ENCODE peak calls at places on chromosome 19, in five cellular contexts. S is mucosa of descending colon, T is cardiac fibroblast, X is kidney epithelial cell, L is AG04450. Q is an unnamed sample.

GRCh38 chr19:37990362-37990761 is 83.4 kb downstream of the SIPA1L3 start:
- DNase-seq in S (no peak), L (no peak), T (no peak), X (no peak), Q (no peak)

GRCh38 chr19:29269641-29270040 is 56.7 kb upstream of the UQCRFS1 start:
- DNase-seq in X (no peak), S (no peak), L (no peak), T (no peak), Q (no peak)

GRCh38 chr19:38274734-38275133 is 10.4 kb downstream of the SPINT2 start:
- DNase-seq in T (no peak), X (no peak), S (peak; percentile 64), L (no peak), Q (no peak)

GRCh38 chr19:41192574-41193419 is at the start of gene CYP2S1:
- DNase-seq in T (no peak), X (no peak), L (no peak), S (peak; percentile 82), Q (no peak)

GRCh38 chr19:4624733-4625362 is 14.5 kb upstream of the TNFAIP8L1 start:
- DNase-seq in S (no peak), L (no peak), T (peak; percentile 40), X (no peak), Q (no peak)

GRCh38 chr19:17865364-17866311 is 5.9 kb downstream of the RPL18A start:
- DNase-seq in L (no peak), S (peak; percentile 87), X (no peak), T (no peak), Q (no peak)

GRCh38 chr19:20078696-20079095 is 896 bp downstream of the ZNF90 start:
- DNase-seq in T (peak; percentile 19), X (no peak), L (no peak), S (peak; percentile 14), Q (peak; percentile 67)

GRCh38 chr19:30132312-30133075 is 190.5 kb downstream of the URI1 start:
- DNase-seq in X (no peak), T (no peak), L (no peak), S (no peak), Q (no peak)

GRCh38 chr19:15087182-15087581 is 5.2 kb downstream of the OR1I1 start:
- DNase-seq in S (no peak), L (no peak), T (no peak), X (no peak), Q (no peak)

GRCh38 chr19:53655042-53655665 is 23.4 kb downstream of the DPRX start:
- DNase-seq in L (no peak), T (no peak), S (no peak), X (no peak), Q (no peak)

GRCh38 chr19:39405930-39406655 is 554 bp upstream of the ZFP36 start:
- DNase-seq in L (no peak), T (no peak), X (no peak), S (peak; percentile 87), Q (no peak)

GRCh38 chr19:4660181-4660791 is 9.9 kb downstream of the MYDGF start:
- DNase-seq in X (no peak), T (peak; percentile 26), S (peak; percentile 40), L (no peak), Q (no peak)

GRCh38 chr19:28710278-28710677 is 502.7 kb downstream of the UQCRFS1 start:
- DNase-seq in S (peak; percentile 6), X (peak; percentile 25), T (peak; percentile 77), L (peak; percentile 20), Q (peak; percentile 44)

GRCh38 chr19:47407417-47407774 is 11.9 kb downstream of the MEIS3 start:
- DNase-seq in T (no peak), S (no peak), L (no peak), X (no peak), Q (no peak)

GRCh38 chr19:11737964-11738745 is 591 bp downstream of the ZNF823 start:
- DNase-seq in L (no peak), S (peak; percentile 86), T (peak; percentile 24), X (no peak), Q (peak; percentile 19)

GRCh38 chr19:11781295-11782057 is 14.7 kb downstream of the ZNF441 start:
- DNase-seq in T (peak; percentile 5), L (no peak), S (no peak), X (no peak), Q (no peak)

GRCh38 chr19:7130043-7130442 is 60.5 kb downstream of the ZNF557 start:
- DNase-seq in T (no peak), X (no peak), L (no peak), S (no peak), Q (no peak)
- TF ChIP-seq CTCF in T (no peak), X (no peak), L (no peak), S (no peak), Q (no peak)

GRCh38 chr19:49799798-49800376 is 13.2 kb downstream of the FUZ start:
- DNase-seq in X (no peak), T (no peak), L (no peak), S (no peak), Q (no peak)
- TF ChIP-seq CTCF in X (peak; percentile 23), T (no peak), L (no peak), S (no peak), Q (no peak)

DNA sequence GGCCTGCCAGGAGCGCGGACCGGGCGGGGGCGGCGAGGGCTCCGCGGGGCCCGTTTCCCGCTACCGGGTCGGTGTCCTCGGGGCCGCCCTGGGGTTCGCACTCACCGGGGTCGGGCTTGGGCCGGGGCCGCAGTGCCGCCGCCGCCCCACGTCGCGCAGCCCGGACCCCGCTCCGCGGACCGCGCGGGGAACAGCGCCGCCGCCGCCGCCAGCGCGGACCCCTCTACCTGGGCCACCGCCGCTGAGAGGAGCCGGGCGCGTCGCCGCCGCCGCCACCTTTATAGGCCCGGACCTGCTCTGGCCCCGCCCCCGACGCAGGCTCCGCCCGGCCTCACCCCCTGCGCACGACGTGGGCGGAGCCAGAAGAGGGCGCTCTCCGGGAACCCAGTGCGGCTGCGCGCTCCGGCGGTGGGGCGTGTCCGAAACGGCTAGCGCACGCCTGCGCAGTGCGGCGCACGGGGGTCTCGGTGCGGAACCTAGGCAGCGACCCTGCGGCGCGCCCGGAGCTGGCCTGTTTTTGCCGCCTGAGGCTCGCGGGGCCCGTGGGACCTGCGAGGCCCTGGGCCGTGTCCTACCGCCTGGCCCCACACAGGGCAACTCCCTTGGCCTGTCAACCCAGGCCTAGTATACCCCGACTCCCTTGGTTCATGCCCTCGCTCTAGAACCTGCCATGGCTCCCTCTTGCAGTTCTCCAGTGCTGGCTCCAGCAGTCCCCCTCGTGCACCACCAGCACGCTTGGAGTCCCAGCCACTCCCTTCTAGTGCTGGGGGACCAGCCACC is at the start of gene MKNK2:
- DNase-seq in L (peak; percentile 66), X (no peak), T (peak; percentile 93), S (peak; percentile 95), Q (peak; percentile 79)
- TF ChIP-seq CTCF in L (peak; percentile 47), X (peak; percentile 38), T (peak; percentile 19), S (peak; percentile 55), Q (peak; percentile 42)

GRCh38 chr19:23385404-23385803 is 9.9 kb downstream of the ZNF91 start:
- DNase-seq in X (no peak), L (no peak), T (no peak), S (no peak), Q (no peak)
- TF ChIP-seq CTCF in X (no peak), L (no peak), T (no peak), S (no peak), Q (no peak)

GRCh38 chr19:55136399-55137102 is 12.5 kb downstream of the TNNT1 start:
- DNase-seq in X (no peak), T (no peak), L (no peak), S (no peak), Q (no peak)

GRCh38 chr19:55133639-55134444 is 15.2 kb downstream of the TNNT1 start:
- DNase-seq in S (no peak), X (no peak), L (no peak), T (no peak), Q (no peak)

GRCh38 chr19:55134732-55135131 is 14.3 kb downstream of the TNNT1 start:
- DNase-seq in L (no peak), X (no peak), T (no peak), S (no peak), Q (no peak)

GRCh38 chr19:55131421-55131820 is 14.0 kb upstream of the PPP1R12C start:
- DNase-seq in T (no peak), L (no peak), S (no peak), X (no peak), Q (peak; percentile 72)

DNA sequence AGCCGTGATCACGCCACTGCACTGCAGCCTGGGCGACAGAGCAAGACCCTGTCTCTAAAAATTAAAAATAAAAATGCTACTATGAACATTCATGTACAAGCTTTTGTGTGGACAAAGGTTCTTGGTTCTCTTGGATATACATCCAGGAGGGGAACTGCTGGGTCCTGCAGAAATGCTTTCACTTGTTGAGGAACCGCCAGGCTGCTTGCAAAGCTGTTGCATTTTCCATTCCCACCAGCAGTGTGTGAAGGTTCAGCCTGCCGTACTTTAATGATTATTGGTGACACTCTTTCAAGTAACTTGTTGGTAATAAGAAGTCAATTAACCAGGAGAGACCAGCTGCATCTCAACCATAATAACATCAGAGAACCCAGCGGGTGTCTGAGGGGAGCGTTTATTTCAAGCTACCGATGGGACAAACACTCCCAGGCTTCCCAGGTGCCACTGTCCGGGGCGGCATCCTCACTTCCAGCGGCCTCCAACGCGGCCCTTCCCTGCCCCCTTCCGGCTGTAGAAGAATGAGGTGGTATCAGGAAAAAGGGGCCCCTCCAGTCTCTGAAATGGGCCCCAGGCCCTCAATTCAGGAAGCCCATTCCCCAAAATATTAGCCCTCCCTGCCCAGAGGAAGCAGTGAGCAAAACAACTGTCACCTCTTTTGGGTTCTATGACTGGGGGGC is 15.2 kb upstream of the PPP1R12C start:
- DNase-seq in T (no peak), S (no peak), L (no peak), X (no peak), Q (no peak)
- TF ChIP-seq CTCF in T (no peak), S (no peak), L (peak; percentile 25), X (peak; percentile 27), Q (no peak)

GRCh38 chr19:5947435-5947834 is 30.5 kb downstream of the RANBP3 start:
- DNase-seq in T (peak; percentile 86), S (peak; percentile 37), X (no peak), L (no peak), Q (peak; percentile 68)
- TF ChIP-seq CTCF in T (no peak), S (no peak), X (no peak), L (no peak), Q (no peak)

DNA sequence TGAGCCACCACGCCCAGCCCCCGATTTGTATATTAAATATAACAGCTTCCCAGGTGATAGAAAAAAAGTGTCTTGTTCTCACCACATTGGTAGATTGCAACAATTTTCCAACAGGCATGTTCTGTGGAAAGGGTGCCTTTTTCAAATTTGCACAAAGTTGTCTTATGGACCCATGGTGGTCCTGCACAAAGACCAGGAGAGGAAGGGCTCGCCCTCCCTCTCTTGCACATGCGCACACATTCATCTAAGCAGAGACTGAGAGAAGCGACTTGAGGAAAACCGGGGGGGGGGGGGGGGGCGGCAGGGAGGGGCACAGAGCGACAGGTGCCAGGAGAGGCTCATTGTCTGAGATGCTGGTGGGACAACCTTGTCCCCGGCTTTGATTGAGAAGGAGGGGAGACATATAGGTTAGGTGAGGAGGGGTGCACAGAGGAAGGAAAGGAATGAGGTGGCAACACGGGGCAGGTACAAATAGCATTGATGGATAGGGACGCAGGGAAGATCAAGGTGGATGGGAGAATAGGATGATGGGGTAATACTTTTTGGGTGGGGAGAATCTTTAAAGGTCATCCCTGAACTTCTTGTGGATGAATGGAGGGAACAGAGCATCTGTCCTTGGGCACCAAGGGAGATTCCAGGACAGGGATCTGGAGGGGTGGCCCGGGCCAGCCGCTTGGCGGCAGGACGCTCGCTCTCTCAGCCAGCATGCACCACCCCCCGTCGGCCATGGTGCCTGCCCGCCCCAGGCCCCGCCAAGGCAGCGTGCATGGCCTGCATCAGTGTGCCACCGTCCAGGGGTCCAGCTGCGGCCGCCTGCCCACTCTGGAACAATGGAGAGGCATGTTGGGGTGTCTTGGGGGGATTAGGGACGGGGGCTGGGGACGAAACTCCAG is 76.0 kb downstream of the IER2 start:
- DNase-seq in T (no peak), X (no peak), L (no peak), S (no peak), Q (no peak)
- TF ChIP-seq CTCF in T (no peak), X (no peak), L (no peak), S (no peak), Q (no peak)